ENCODE peak calls at places on chromosome 13, in ten cellular contexts. M is ascending aorta; E is psoas muscle; U is pancreas; Y is HepG2; P is mammary epithelial cell; R is DND-41; J is CD4-positive, CD25-positive, alpha-beta regulatory T cell; T is astrocyte; I is GM23248. C is an unnamed sample. For H3K27me3, the result is how much of the 10 kb centered on the place peaks cover.

GRCh38 chr13:34256236-34256635 is 438.3 kb downstream of the RFC3 start:
- DNase-seq in M (no peak), R (no peak), J (no peak), I (no peak), U (no peak), E (no peak), P (no peak), Y (no peak), T (no peak), C (no peak)

GRCh38 chr13:48585456-48585840 is 52.6 kb upstream of the RCBTB2 start:
- DNase-seq in J (no peak), M (no peak), R (no peak), U (no peak), T (peak), E (no peak), Y (peak), P (peak), I (peak), C (peak)

GRCh38 chr13:107906131-107906530 is 309.2 kb downstream of the LIG4 start:
- DNase-seq in R (no peak), M (no peak), T (no peak), U (no peak), J (no peak), P (no peak), I (no peak), E (no peak), Y (peak), C (no peak)

GRCh38 chr13:53254495-53254894 is 225.9 kb downstream of the OLFM4 start:
- DNase-seq in T (no peak), E (no peak), U (no peak), M (no peak), R (peak), I (peak), J (no peak), P (no peak), Y (no peak), C (no peak)

GRCh38 chr13:81493144-81493543 is 1152.2 kb upstream of the SPRY2 start:
- DNase-seq in M (no peak), U (no peak), E (no peak), I (no peak), P (no peak), J (no peak), T (no peak), R (no peak), Y (peak), C (no peak)

GRCh38 chr13:23386533-23386932 is 47.0 kb downstream of the SACS start:
- DNase-seq in E (no peak), I (no peak), T (no peak), M (no peak), R (no peak), J (no peak), Y (no peak), U (no peak), P (no peak), C (no peak)

GRCh38 chr13:44932850-44933251 is 56.4 kb downstream of the NUFIP1 start:
- DNase-seq in T (peak), P (no peak), E (no peak), M (no peak), Y (no peak), U (no peak), J (no peak), I (peak), R (no peak), C (no peak)

GRCh38 chr13:76833465-76833864 is 52.7 kb downstream of the KCTD12 start:
- DNase-seq in R (no peak), E (no peak), P (no peak), I (no peak), Y (no peak), J (no peak), T (no peak), M (no peak), U (no peak), C (no peak)

GRCh38 chr13:77740097-77740496 is 42.6 kb downstream of the SLAIN1 start:
- DNase-seq in Y (no peak), T (no peak), U (no peak), E (no peak), J (no peak), R (no peak), P (no peak), M (no peak), I (no peak), C (no peak)

GRCh38 chr13:24032674-24033073 is 127.8 kb upstream of the SPATA13 start:
- DNase-seq in M (no peak), P (no peak), I (peak), J (no peak), Y (peak), U (no peak), T (peak), E (no peak), R (no peak), C (peak)

GRCh38 chr13:25881946-25882574 is 169.8 kb downstream of the SHISA2 start:
- DNase-seq in T (peak), E (no peak), R (no peak), I (no peak), Y (no peak), M (no peak), J (no peak), P (no peak), U (no peak), C (no peak)

GRCh38 chr13:22148187-22148586 is 477.3 kb downstream of the FGF9 start:
- DNase-seq in T (no peak), I (no peak), R (no peak), P (no peak), M (no peak), J (no peak), Y (no peak), E (no peak), U (no peak), C (no peak)

GRCh38 chr13:113483504-113484287 is 6.8 kb downstream of the DCUN1D2 start:
- DNase-seq in M (no peak), I (no peak), U (no peak), Y (no peak), R (no peak), P (no peak), J (no peak), E (no peak), T (no peak), C (no peak)

GRCh38 chr13:23799945-23800344 is 89.3 kb downstream of the MIPEP start:
- DNase-seq in U (no peak), Y (no peak), E (no peak), T (no peak), M (no peak), R (peak), P (no peak), I (no peak), J (peak), C (no peak)

GRCh38 chr13:100497394-100497793 is 91.2 kb downstream of the GGACT start:
- DNase-seq in M (no peak), R (no peak), T (peak), P (no peak), J (no peak), E (no peak), Y (no peak), I (peak), U (no peak), C (no peak)

GRCh38 chr13:107650081-107650701 is 565.1 kb downstream of the LIG4 start:
- DNase-seq in T (peak), E (peak), M (no peak), J (no peak), I (peak), Y (peak), R (peak), U (peak), P (peak), C (peak)

GRCh38 chr13:83881917-83882625 is at the start of gene SLITRK1:
- DNase-seq in U (peak), M (no peak), J (peak), R (peak), P (peak), T (peak), Y (no peak), I (peak), E (peak), C (peak)

GRCh38 chr13:33312150-33312908 is 26.8 kb upstream of the STARD13 start:
- DNase-seq in U (no peak), T (no peak), M (no peak), I (peak), P (peak), E (no peak), Y (peak), J (no peak), R (no peak), C (no peak)

GRCh38 chr13:61413572-61413971 is 2.1 kb downstream of the PCDH20 start:
- DNase-seq in J (no peak), E (no peak), R (no peak), P (no peak), T (no peak), I (no peak), M (no peak), Y (no peak), U (peak), C (no peak)

GRCh38 chr13:33678084-33678483 is 139.9 kb upstream of the RFC3 start:
- DNase-seq in R (no peak), P (no peak), U (no peak), T (no peak), Y (no peak), I (no peak), M (no peak), E (no peak), J (no peak), C (no peak)

GRCh38 chr13:93496985-93497673 is 270.5 kb downstream of the GPC6 start:
- DNase-seq in R (no peak), P (no peak), I (peak), Y (no peak), T (no peak), U (no peak), J (no peak), M (no peak), E (no peak), C (no peak)

GRCh38 chr13:110828705-110829104 is 86.2 kb downstream of the ANKRD10 start:
- DNase-seq in U (no peak), Y (no peak), R (no peak), P (no peak), M (no peak), I (no peak), T (no peak), J (no peak), E (no peak), C (no peak)
- H3K4me3 ChIP-seq in U (no peak), Y (no peak), R (no peak), P (no peak), M (no peak), I (no peak), T (no peak), J (no peak), E (no peak), C (no peak)

DNA sequence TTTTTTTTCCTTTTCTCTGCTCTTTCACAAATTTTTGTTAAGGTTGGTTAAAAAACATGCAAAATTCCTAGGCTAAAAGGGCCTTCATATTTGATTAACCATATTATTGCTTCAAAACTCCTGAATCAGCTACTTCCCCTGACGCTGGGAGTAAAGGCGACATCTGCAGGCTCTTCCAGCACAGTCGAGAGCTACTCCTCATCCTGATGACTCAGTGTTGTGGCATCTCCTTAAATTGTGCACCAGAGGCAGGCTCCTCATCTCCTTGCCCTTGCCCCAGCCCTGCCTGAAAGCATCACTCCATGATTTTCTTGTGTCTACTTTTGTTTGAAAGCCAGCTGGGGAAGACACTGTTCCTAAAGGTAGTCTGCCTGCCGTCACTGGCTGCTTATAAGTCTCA is 24.5 kb upstream of the SOX1 start:
- DNase-seq in P (no peak), M (no peak), I (no peak), U (no peak), J (no peak), R (no peak), Y (no peak), E (no peak), T (no peak), C (peak)
- H3K27me3 ChIP-seq in P (under half), M (under half), I (under half), U (under half), J (under half), R (under half), Y (under half), E (under half), T (under half), C (under half)

GRCh38 chr13:27952931-27953670 is 16.0 kb downstream of the CDX2 start:
- DNase-seq in M (no peak), E (no peak), J (no peak), Y (peak), R (no peak), U (peak), P (no peak), I (no peak), T (no peak), C (no peak)
- H3K4me3 ChIP-seq in M (peak), E (peak), J (no peak), Y (peak), R (no peak), U (peak), P (peak), I (peak), T (no peak), C (peak)

GRCh38 chr13:94707400-94708021 is 4.8 kb downstream of the SOX21 start:
- DNase-seq in J (no peak), T (no peak), M (no peak), U (no peak), P (no peak), Y (no peak), I (no peak), E (no peak), R (no peak), C (no peak)

GRCh38 chr13:94706101-94706853 is 6.1 kb downstream of the SOX21 start:
- DNase-seq in J (no peak), T (no peak), Y (no peak), R (no peak), P (no peak), M (no peak), U (no peak), E (no peak), I (no peak), C (no peak)

GRCh38 chr13:94705081-94705751 is 7.1 kb downstream of the SOX21 start:
- DNase-seq in R (no peak), I (no peak), E (no peak), P (no peak), Y (no peak), U (no peak), M (no peak), T (no peak), J (no peak), C (no peak)

GRCh38 chr13:94708031-94708571 is 4.2 kb downstream of the SOX21 start:
- DNase-seq in R (no peak), Y (no peak), P (no peak), E (no peak), J (no peak), T (no peak), M (no peak), I (no peak), U (no peak), C (no peak)

DNA sequence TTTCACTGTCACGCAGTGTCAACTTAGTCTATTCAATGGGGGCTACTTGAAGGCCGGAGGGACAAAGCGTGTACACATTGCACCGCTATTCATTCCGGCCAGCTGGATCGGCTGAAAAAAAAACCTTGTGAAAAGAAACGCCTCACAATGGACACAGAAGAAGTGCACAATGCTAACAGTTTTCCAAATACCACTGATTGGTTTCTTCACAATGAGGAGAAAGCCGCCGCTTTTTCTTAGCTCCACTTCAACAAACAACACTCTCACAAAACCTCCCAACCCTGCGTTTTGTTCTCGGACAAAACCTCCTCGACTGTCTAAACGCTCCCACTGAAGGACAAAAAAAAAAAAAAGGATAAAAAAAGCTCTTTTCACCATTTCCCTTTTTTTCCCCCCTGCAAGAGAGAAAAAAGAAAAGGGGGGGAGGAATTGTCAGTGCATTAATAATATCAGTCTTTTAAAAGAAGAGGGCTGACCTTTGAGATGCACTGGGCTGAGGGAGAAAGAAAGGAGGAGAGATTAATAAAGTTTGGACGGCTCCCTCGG is 5.4 kb downstream of the SOX21 start:
- DNase-seq in U (no peak), I (no peak), E (no peak), T (no peak), P (no peak), R (no peak), Y (no peak), M (no peak), J (no peak), C (no peak)
- H3K27me3 ChIP-seq in U (under half), I (half or more), E (under half), T (half or more), P (half or more), R (under half), Y (half or more), M (under half), J (half or more), C (half or more)

C was measured in MG63.